ENCODE peak calls at places on chromosomes 16 and 17, in seven cellular contexts. One of them, this sample, is unnamed.

GRCh38 chr16:80006175-80006895 is 405.8 kb upstream of the MAF start:
- DNase-seq in progenitor cell of endocrine pancreas: no peak
- DNase-seq in tibial artery: no peak
- DNase-seq in uterus: no peak
- DNase-seq in cardiac fibroblast: peak
- DNase-seq in fibroblast of the aortic adventitia: no peak
- DNase-seq in gastrocnemius medialis: no peak
- DNase-seq in this sample: no peak

GRCh38 chr17:31548709-31549108 is 157.2 kb downstream of the RAB11FIP4 start:
- DNase-seq in progenitor cell of endocrine pancreas: no peak
- DNase-seq in tibial artery: no peak
- DNase-seq in uterus: no peak
- DNase-seq in cardiac fibroblast: no peak
- DNase-seq in fibroblast of the aortic adventitia: no peak
- DNase-seq in gastrocnemius medialis: no peak
- DNase-seq in this sample: no peak

GRCh38 chr17:78324391-78325075 is 35.3 kb downstream of the SOCS3 start:
- DNase-seq in progenitor cell of endocrine pancreas: no peak
- DNase-seq in tibial artery: peak
- DNase-seq in uterus: peak
- DNase-seq in cardiac fibroblast: peak
- DNase-seq in fibroblast of the aortic adventitia: peak
- DNase-seq in gastrocnemius medialis: peak
- DNase-seq in this sample: no peak

GRCh38 chr16:65342231-65342866 is 220.5 kb upstream of the CDH11 start:
- DNase-seq in progenitor cell of endocrine pancreas: no peak
- DNase-seq in tibial artery: no peak
- DNase-seq in uterus: no peak
- DNase-seq in cardiac fibroblast: no peak
- DNase-seq in fibroblast of the aortic adventitia: no peak
- DNase-seq in gastrocnemius medialis: no peak
- DNase-seq in this sample: no peak

GRCh38 chr16:11781773-11782172 is 15.3 kb downstream of the ZC3H7A start:
- DNase-seq in progenitor cell of endocrine pancreas: no peak
- DNase-seq in tibial artery: no peak
- DNase-seq in uterus: no peak
- DNase-seq in cardiac fibroblast: no peak
- DNase-seq in fibroblast of the aortic adventitia: no peak
- DNase-seq in gastrocnemius medialis: no peak
- DNase-seq in this sample: no peak

GRCh38 chr17:1754430-1755112 is 7.3 kb upstream of the SERPINF1 start:
- DNase-seq in progenitor cell of endocrine pancreas: no peak
- DNase-seq in tibial artery: no peak
- DNase-seq in uterus: no peak
- DNase-seq in cardiac fibroblast: no peak
- DNase-seq in fibroblast of the aortic adventitia: no peak
- DNase-seq in gastrocnemius medialis: peak
- DNase-seq in this sample: no peak

GRCh38 chr16:27235055-27235937 is 32.0 kb downstream of the KDM8 start:
- DNase-seq in progenitor cell of endocrine pancreas: no peak
- DNase-seq in tibial artery: peak
- DNase-seq in uterus: peak
- DNase-seq in cardiac fibroblast: peak
- DNase-seq in fibroblast of the aortic adventitia: peak
- DNase-seq in gastrocnemius medialis: peak
- DNase-seq in this sample: no peak

GRCh38 chr17:47955497-47956461 is 1.9 kb downstream of the PRR15L start:
- DNase-seq in progenitor cell of endocrine pancreas: no peak
- DNase-seq in tibial artery: no peak
- DNase-seq in uterus: no peak
- DNase-seq in cardiac fibroblast: no peak
- DNase-seq in fibroblast of the aortic adventitia: peak
- DNase-seq in gastrocnemius medialis: no peak
- DNase-seq in this sample: no peak

GRCh38 chr17:63533433-63534077 is 10.4 kb downstream of the KCNH6 start:
- DNase-seq in progenitor cell of endocrine pancreas: no peak
- DNase-seq in tibial artery: no peak
- DNase-seq in uterus: no peak
- DNase-seq in cardiac fibroblast: no peak
- DNase-seq in fibroblast of the aortic adventitia: no peak
- DNase-seq in gastrocnemius medialis: no peak
- DNase-seq in this sample: peak

GRCh38 chr16:9068886-9069285 is 22.6 kb upstream of the HAPSTR1 start:
- DNase-seq in progenitor cell of endocrine pancreas: no peak
- DNase-seq in tibial artery: no peak
- DNase-seq in uterus: no peak
- DNase-seq in cardiac fibroblast: no peak
- DNase-seq in fibroblast of the aortic adventitia: no peak
- DNase-seq in gastrocnemius medialis: no peak
- DNase-seq in this sample: no peak

GRCh38 chr16:69340095-69340644 is 598 bp downstream of the NIP7 start:
- DNase-seq in progenitor cell of endocrine pancreas: no peak
- DNase-seq in tibial artery: no peak
- DNase-seq in uterus: no peak
- DNase-seq in cardiac fibroblast: peak
- DNase-seq in fibroblast of the aortic adventitia: no peak
- DNase-seq in gastrocnemius medialis: no peak
- DNase-seq in this sample: peak

GRCh38 chr17:28471531-28472342 is 1.7 kb upstream of the SLC13A2 start:
- DNase-seq in progenitor cell of endocrine pancreas: no peak
- DNase-seq in tibial artery: no peak
- DNase-seq in uterus: no peak
- DNase-seq in cardiac fibroblast: no peak
- DNase-seq in fibroblast of the aortic adventitia: no peak
- DNase-seq in gastrocnemius medialis: no peak
- DNase-seq in this sample: peak

GRCh38 chr17:30104575-30105339 is 11.9 kb upstream of the NSRP1 start:
- DNase-seq in progenitor cell of endocrine pancreas: peak
- DNase-seq in tibial artery: peak
- DNase-seq in uterus: peak
- DNase-seq in cardiac fibroblast: peak
- DNase-seq in fibroblast of the aortic adventitia: peak
- DNase-seq in gastrocnemius medialis: peak
- DNase-seq in this sample: no peak

GRCh38 chr16:81409016-81409556 is 35.5 kb upstream of the CMIP start:
- DNase-seq in progenitor cell of endocrine pancreas: no peak
- DNase-seq in tibial artery: no peak
- DNase-seq in uterus: no peak
- DNase-seq in cardiac fibroblast: no peak
- DNase-seq in fibroblast of the aortic adventitia: no peak
- DNase-seq in gastrocnemius medialis: no peak
- DNase-seq in this sample: no peak

GRCh38 chr16:85126731-85127662 is 14.7 kb upstream of the CIBAR2 start:
- DNase-seq in progenitor cell of endocrine pancreas: no peak
- DNase-seq in tibial artery: no peak
- DNase-seq in uterus: peak
- DNase-seq in cardiac fibroblast: peak
- DNase-seq in fibroblast of the aortic adventitia: peak
- DNase-seq in gastrocnemius medialis: peak
- DNase-seq in this sample: no peak

GRCh38 chr17:77602062-77602746 is 356.3 kb upstream of the TNRC6C start:
- DNase-seq in progenitor cell of endocrine pancreas: no peak
- DNase-seq in tibial artery: peak
- DNase-seq in uterus: peak
- DNase-seq in cardiac fibroblast: peak
- DNase-seq in fibroblast of the aortic adventitia: peak
- DNase-seq in gastrocnemius medialis: peak
- DNase-seq in this sample: no peak

GRCh38 chr16:73065617-73066313 is 17.8 kb upstream of the ZFHX3 start:
- DNase-seq in progenitor cell of endocrine pancreas: no peak
- DNase-seq in tibial artery: peak
- DNase-seq in uterus: no peak
- DNase-seq in cardiac fibroblast: peak
- DNase-seq in fibroblast of the aortic adventitia: peak
- DNase-seq in gastrocnemius medialis: peak
- DNase-seq in this sample: no peak

GRCh38 chr17:74803971-74804370 is 27.8 kb upstream of the NAT9 start:
- DNase-seq in progenitor cell of endocrine pancreas: no peak
- DNase-seq in tibial artery: no peak
- DNase-seq in uterus: no peak
- DNase-seq in cardiac fibroblast: no peak
- DNase-seq in fibroblast of the aortic adventitia: no peak
- DNase-seq in gastrocnemius medialis: no peak
- DNase-seq in this sample: no peak

GRCh38 chr17:234163-235047 is 53.0 kb upstream of the DOC2B start:
- DNase-seq in progenitor cell of endocrine pancreas: no peak
- DNase-seq in tibial artery: peak
- DNase-seq in uterus: peak
- DNase-seq in cardiac fibroblast: no peak
- DNase-seq in fibroblast of the aortic adventitia: no peak
- DNase-seq in gastrocnemius medialis: no peak
- DNase-seq in this sample: peak

GRCh38 chr17:58920773-58921172 is 165.1 kb downstream of the PPM1E start:
- DNase-seq in progenitor cell of endocrine pancreas: no peak
- DNase-seq in tibial artery: no peak
- DNase-seq in uterus: no peak
- DNase-seq in cardiac fibroblast: no peak
- DNase-seq in fibroblast of the aortic adventitia: no peak
- DNase-seq in gastrocnemius medialis: no peak
- DNase-seq in this sample: no peak

GRCh38 chr17:48589831-48590602 is at the start of gene HOXB3:
- DNase-seq in progenitor cell of endocrine pancreas: no peak
- DNase-seq in tibial artery: no peak
- DNase-seq in uterus: peak
- DNase-seq in cardiac fibroblast: no peak
- DNase-seq in fibroblast of the aortic adventitia: no peak
- DNase-seq in gastrocnemius medialis: no peak
- DNase-seq in this sample: no peak

GRCh38 chr16:69443809-69444611 is 19.6 kb downstream of the CYB5B start:
- DNase-seq in progenitor cell of endocrine pancreas: no peak
- DNase-seq in tibial artery: no peak
- DNase-seq in uterus: peak
- DNase-seq in cardiac fibroblast: peak
- DNase-seq in fibroblast of the aortic adventitia: peak
- DNase-seq in gastrocnemius medialis: no peak
- DNase-seq in this sample: no peak

GRCh38 chr17:79930786-79931516 is 91.7 kb upstream of the CBX4 start:
- DNase-seq in progenitor cell of endocrine pancreas: no peak
- DNase-seq in tibial artery: no peak
- DNase-seq in uterus: no peak
- DNase-seq in cardiac fibroblast: no peak
- DNase-seq in fibroblast of the aortic adventitia: no peak
- DNase-seq in gastrocnemius medialis: no peak
- DNase-seq in this sample: no peak

GRCh38 chr16:31072540-31073072 is 1.4 kb downstream of the ZNF668 start:
- DNase-seq in progenitor cell of endocrine pancreas: no peak
- DNase-seq in tibial artery: no peak
- DNase-seq in uterus: no peak
- DNase-seq in cardiac fibroblast: peak
- DNase-seq in fibroblast of the aortic adventitia: peak
- DNase-seq in gastrocnemius medialis: no peak
- DNase-seq in this sample: no peak

GRCh38 chr17:37488607-37489196 is 989 bp upstream of the DUSP14 start:
- DNase-seq in progenitor cell of endocrine pancreas: peak
- DNase-seq in tibial artery: peak
- DNase-seq in uterus: peak
- DNase-seq in cardiac fibroblast: peak
- DNase-seq in fibroblast of the aortic adventitia: peak
- DNase-seq in gastrocnemius medialis: peak
- DNase-seq in this sample: no peak

GRCh38 chr17:37490638-37491614 is 1.2 kb downstream of the DUSP14 start:
- DNase-seq in progenitor cell of endocrine pancreas: no peak
- DNase-seq in tibial artery: peak
- DNase-seq in uterus: peak
- DNase-seq in cardiac fibroblast: peak
- DNase-seq in fibroblast of the aortic adventitia: peak
- DNase-seq in gastrocnemius medialis: peak
- DNase-seq in this sample: no peak

GRCh38 chr17:37488009-37488604 is 1.6 kb upstream of the DUSP14 start:
- DNase-seq in progenitor cell of endocrine pancreas: no peak
- DNase-seq in tibial artery: no peak
- DNase-seq in uterus: no peak
- DNase-seq in cardiac fibroblast: peak
- DNase-seq in fibroblast of the aortic adventitia: peak
- DNase-seq in gastrocnemius medialis: no peak
- DNase-seq in this sample: no peak

GRCh38 chr17:37489197-37490001 is at the start of gene DUSP14:
- DNase-seq in progenitor cell of endocrine pancreas: peak
- DNase-seq in tibial artery: peak
- DNase-seq in uterus: peak
- DNase-seq in cardiac fibroblast: peak
- DNase-seq in fibroblast of the aortic adventitia: peak
- DNase-seq in gastrocnemius medialis: peak
- DNase-seq in this sample: no peak

DNA sequence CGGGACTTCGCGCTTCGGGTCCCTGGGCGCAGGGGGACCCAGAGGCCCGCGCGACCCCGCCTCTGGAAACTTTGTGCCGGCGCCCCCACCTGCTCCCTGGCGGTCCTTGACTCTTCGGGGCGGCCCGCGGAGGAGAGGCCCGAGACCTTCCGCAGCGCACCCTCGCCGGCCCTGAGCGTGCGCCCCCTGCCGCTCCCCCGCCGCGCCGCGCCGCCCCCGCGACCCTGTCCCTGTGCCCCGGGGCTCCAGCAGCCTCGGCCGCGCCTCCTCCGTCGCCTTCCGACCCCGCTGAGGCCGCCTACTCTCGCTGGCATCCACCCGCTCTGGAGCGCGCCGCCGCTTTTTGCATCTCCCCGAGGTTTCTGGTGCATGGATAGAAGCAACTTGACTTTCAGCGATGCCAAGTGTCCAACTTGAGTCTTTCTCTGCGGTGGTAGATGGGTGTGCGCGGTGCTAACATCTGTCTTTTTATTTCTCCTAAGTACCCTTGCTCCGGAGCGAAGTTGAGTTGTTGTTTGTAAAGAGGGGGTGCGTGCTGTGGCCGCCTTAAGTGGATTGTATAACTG is 414 bp downstream of the DUSP14 start:
- DNase-seq in progenitor cell of endocrine pancreas: peak
- DNase-seq in tibial artery: peak
- DNase-seq in uterus: peak
- DNase-seq in cardiac fibroblast: peak
- DNase-seq in fibroblast of the aortic adventitia: peak
- DNase-seq in gastrocnemius medialis: peak
- DNase-seq in this sample: no peak
- TF ChIP-seq CTCF in progenitor cell of endocrine pancreas: peak
- TF ChIP-seq CTCF in tibial artery: peak
- TF ChIP-seq CTCF in uterus: no peak
- TF ChIP-seq CTCF in cardiac fibroblast: no peak
- TF ChIP-seq CTCF in fibroblast of the aortic adventitia: no peak
- TF ChIP-seq CTCF in gastrocnemius medialis: peak
- TF ChIP-seq CTCF in this sample: peak

GRCh38 chr16:528111-529011 is 849 bp downstream of the CAPN15 start:
- DNase-seq in progenitor cell of endocrine pancreas: no peak
- DNase-seq in tibial artery: no peak
- DNase-seq in uterus: peak
- DNase-seq in cardiac fibroblast: peak
- DNase-seq in fibroblast of the aortic adventitia: peak
- DNase-seq in gastrocnemius medialis: no peak
- DNase-seq in this sample: no peak
- TF ChIP-seq CTCF in progenitor cell of endocrine pancreas: no peak
- TF ChIP-seq CTCF in tibial artery: no peak
- TF ChIP-seq CTCF in uterus: no peak
- TF ChIP-seq CTCF in cardiac fibroblast: no peak
- TF ChIP-seq CTCF in fibroblast of the aortic adventitia: no peak
- TF ChIP-seq CTCF in gastrocnemius medialis: no peak
- TF ChIP-seq CTCF in this sample: no peak

GRCh38 chr17:68910256-68910705 is 44.9 kb downstream of the ABCA8 start:
- DNase-seq in progenitor cell of endocrine pancreas: no peak
- DNase-seq in tibial artery: peak
- DNase-seq in uterus: no peak
- DNase-seq in cardiac fibroblast: peak
- DNase-seq in fibroblast of the aortic adventitia: peak
- DNase-seq in gastrocnemius medialis: peak
- DNase-seq in this sample: no peak
- TF ChIP-seq CTCF in progenitor cell of endocrine pancreas: no peak
- TF ChIP-seq CTCF in tibial artery: no peak
- TF ChIP-seq CTCF in uterus: no peak
- TF ChIP-seq CTCF in cardiac fibroblast: no peak
- TF ChIP-seq CTCF in fibroblast of the aortic adventitia: no peak
- TF ChIP-seq CTCF in gastrocnemius medialis: no peak
- TF ChIP-seq CTCF in this sample: peak

GRCh38 chr16:1543085-1543896 is 9.8 kb downstream of the TMEM204 start:
- DNase-seq in progenitor cell of endocrine pancreas: no peak
- DNase-seq in tibial artery: peak
- DNase-seq in uterus: peak
- DNase-seq in cardiac fibroblast: peak
- DNase-seq in fibroblast of the aortic adventitia: peak
- DNase-seq in gastrocnemius medialis: peak
- DNase-seq in this sample: no peak
- TF ChIP-seq CTCF in progenitor cell of endocrine pancreas: no peak
- TF ChIP-seq CTCF in tibial artery: no peak
- TF ChIP-seq CTCF in uterus: no peak
- TF ChIP-seq CTCF in cardiac fibroblast: no peak
- TF ChIP-seq CTCF in fibroblast of the aortic adventitia: peak
- TF ChIP-seq CTCF in gastrocnemius medialis: no peak
- TF ChIP-seq CTCF in this sample: peak

This sample was measured in chondrocyte.